ENCODE peak calls at places on chromosomes 11 and 22, in seven cellular contexts. P, K, X, F, M, V and Z are unnamed samples.

GRCh38 chr11:12702999-12703453 is 28.8 kb downstream of the TEAD1 start:
- DNase-seq in X (no peak), F (no peak), P (no peak), M (no peak), V (no peak), K (no peak), Z (no peak)

GRCh38 chr22:45101828-45102227 is 61.9 kb upstream of the NUP50 start:
- DNase-seq in X (no peak), V (peak; percentile 34), F (peak; percentile 44), M (peak; percentile 47), K (peak; percentile 77), P (peak; percentile 74), Z (peak; percentile 45)

GRCh38 chr11:1338201-1339065 is 29.0 kb upstream of the TOLLIP start:
- DNase-seq in V (peak; percentile 31), X (no peak), K (no peak), P (no peak), M (no peak), F (no peak), Z (peak; percentile 46)

GRCh38 chr11:12745787-12746186 is 71.6 kb downstream of the TEAD1 start:
- DNase-seq in V (no peak), M (no peak), K (no peak), X (no peak), P (no peak), F (no peak), Z (no peak)

GRCh38 chr11:125591659-125592304 is 870 bp upstream of the STT3A start:
- DNase-seq in X (peak; percentile 4), K (peak; percentile 37), P (no peak), M (peak; percentile 25), F (peak; percentile 39), V (peak; percentile 23), Z (peak; percentile 43)

GRCh38 chr11:29324328-29324727 is 692.5 kb downstream of the KCNA4 start:
- DNase-seq in M (no peak), V (no peak), F (no peak), K (no peak), P (no peak), X (no peak), Z (no peak)

GRCh38 chr11:44223261-44223660 is 86.7 kb downstream of the ALX4 start:
- DNase-seq in X (no peak), K (no peak), V (no peak), M (no peak), P (no peak), F (peak; percentile 60), Z (no peak)

GRCh38 chr11:115564851-115565250 is 60.6 kb upstream of the CADM1 start:
- DNase-seq in V (no peak), P (no peak), K (no peak), X (no peak), F (no peak), M (no peak), Z (no peak)

GRCh38 chr22:39705386-39705785 is 134.8 kb downstream of the CACNA1I start:
- DNase-seq in P (no peak), M (no peak), V (no peak), F (no peak), K (no peak), X (no peak), Z (no peak)

GRCh38 chr11:13104619-13105236 is 95.6 kb downstream of the RASSF10 start:
- DNase-seq in P (no peak), X (no peak), M (no peak), V (no peak), K (no peak), F (no peak), Z (no peak)

GRCh38 chr22:33519140-33519973 is 400.9 kb downstream of the LARGE1 start:
- DNase-seq in F (peak; percentile 58), V (peak; percentile 65), X (no peak), P (peak; percentile 71), K (peak; percentile 67), M (peak; percentile 17), Z (peak; percentile 67)

GRCh38 chr11:13114566-13115465 is 105.7 kb downstream of the RASSF10 start:
- DNase-seq in K (no peak), V (no peak), P (peak; percentile 63), F (no peak), X (no peak), M (no peak), Z (no peak)

GRCh38 chr11:46736615-46737014 is 17.6 kb downstream of the F2 start:
- DNase-seq in X (no peak), P (no peak), M (no peak), F (no peak), K (no peak), V (no peak), Z (no peak)

GRCh38 chr11:332651-333480 is 12.2 kb upstream of the IFITM3 start:
- DNase-seq in F (no peak), V (no peak), P (no peak), M (no peak), X (no peak), K (no peak), Z (peak; percentile 20)

GRCh38 chr11:335779-336665 is 15.4 kb upstream of the IFITM3 start:
- DNase-seq in M (no peak), P (no peak), K (peak; percentile 50), V (peak; percentile 76), X (no peak), F (no peak), Z (peak; percentile 89)

GRCh38 chr11:336666-337002 is 16.0 kb upstream of the IFITM3 start:
- DNase-seq in K (no peak), X (no peak), F (no peak), M (no peak), P (no peak), V (no peak), Z (no peak)

GRCh38 chr11:331332-332060 is 10.8 kb upstream of the IFITM3 start:
- DNase-seq in V (peak; percentile 30), K (no peak), P (no peak), X (no peak), M (no peak), F (no peak), Z (no peak)

DNA sequence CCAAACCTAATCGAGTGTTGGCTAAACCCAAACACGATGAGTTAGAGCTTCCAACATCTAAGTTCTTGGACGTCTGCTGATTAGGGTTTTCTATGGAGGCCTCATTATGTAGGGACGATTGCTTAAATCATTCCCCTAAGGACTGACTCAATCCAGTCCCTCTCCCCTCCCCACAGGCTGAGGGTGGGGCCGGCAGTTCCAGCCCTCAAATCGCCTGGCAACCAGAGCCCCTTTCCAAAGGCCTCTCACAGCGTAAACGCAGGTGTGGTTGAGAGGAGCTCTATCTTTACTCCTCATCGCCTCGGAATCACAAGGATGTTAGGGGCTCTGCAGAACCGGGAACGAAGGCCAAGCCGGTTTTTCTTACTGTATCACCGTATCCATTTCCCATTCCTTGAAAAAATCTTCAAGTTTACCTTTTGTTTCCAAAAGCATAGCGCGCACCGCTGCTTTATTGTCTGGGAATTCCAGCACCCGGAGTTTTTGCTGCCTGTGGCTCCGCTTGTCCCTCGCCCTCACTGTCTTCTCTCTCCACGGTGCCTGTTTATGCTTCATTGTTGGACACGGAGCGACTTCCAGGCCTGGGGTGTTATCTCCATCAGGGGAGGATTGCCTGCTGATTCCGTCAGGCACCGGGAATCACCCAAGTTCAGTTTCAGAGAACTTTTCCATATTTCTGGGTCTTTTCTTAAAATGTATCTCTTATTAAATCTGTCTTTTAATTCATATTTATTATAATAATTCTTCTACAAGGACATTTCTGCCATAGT is 13.8 kb upstream of the IFITM3 start:
- DNase-seq in X (no peak), V (peak; percentile 80), K (no peak), P (no peak), F (peak; percentile 55), M (peak; percentile 57), Z (peak; percentile 28)
- H3K4me3 ChIP-seq in X (no peak overlapping the region), V (peak overlapping the region; percentile 13), K (no peak overlapping the region), P (no peak overlapping the region), F (no peak overlapping the region), M (no peak overlapping the region), Z (no peak overlapping the region)

DNA sequence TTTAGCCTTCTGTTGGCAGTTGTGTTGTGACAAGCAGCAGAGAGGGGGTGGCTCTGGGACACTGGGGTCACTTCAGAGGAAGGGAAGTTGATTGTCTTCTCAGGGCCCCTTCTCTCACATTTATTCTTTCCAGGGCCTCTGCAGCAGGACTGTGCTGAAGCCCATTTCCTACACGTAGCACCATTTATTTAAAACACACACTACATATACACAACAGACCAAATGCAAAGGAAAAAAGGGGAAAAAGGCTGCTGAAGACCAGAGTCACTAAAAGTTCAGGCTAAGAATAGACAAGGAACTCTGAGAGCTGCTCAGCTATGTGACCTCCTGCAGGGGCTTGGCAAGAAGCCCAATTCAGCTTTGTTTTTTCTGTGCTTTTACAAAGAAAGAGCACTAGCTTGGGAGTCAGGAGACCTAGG is 28.3 kb upstream of the UPB1 start:
- DNase-seq in V (peak; percentile 33), P (peak; percentile 17), M (no peak), K (peak; percentile 39), F (peak; percentile 77), X (no peak), Z (peak; percentile 55)
- TF ChIP-seq CTCF in V (no peak), P (no peak), M (no peak), K (no peak), F (no peak), X (no peak), Z (no peak)

GRCh38 chr11:69638941-69639681 is 1.8 kb upstream of the CCND1 start:
- DNase-seq in X (peak; percentile 76), P (peak; percentile 98), M (peak; percentile 90), K (peak; percentile 96), F (peak; percentile 97), V (peak; percentile 80), Z (peak; percentile 69)

GRCh38 chr11:69640995-69641581 is at the start of gene CCND1:
- DNase-seq in P (peak; percentile 95), V (peak; percentile 48), M (peak; percentile 63), X (peak; percentile 34), K (peak; percentile 80), F (peak; percentile 91), Z (no peak)

GRCh38 chr11:69640260-69640994 is 529 bp upstream of the CCND1 start:
- DNase-seq in V (no peak), P (peak; percentile 45), F (no peak), X (no peak), K (peak; percentile 55), M (peak; percentile 47), Z (no peak)

GRCh38 chr11:69637956-69638871 is 2.7 kb upstream of the CCND1 start:
- DNase-seq in M (no peak), V (no peak), X (no peak), P (peak; percentile 75), F (peak; percentile 78), K (peak; percentile 60), Z (no peak)

GRCh38 chr11:69639843-69640242 is 1.1 kb upstream of the CCND1 start:
- DNase-seq in X (no peak), F (no peak), K (no peak), M (no peak), P (no peak), V (no peak), Z (no peak)
- H3K27ac ChIP-seq in X (no peak overlapping the region), F (peak overlapping the region; percentile 93), K (peak overlapping the region; percentile 88), M (no peak overlapping the region), P (peak overlapping the region; percentile 95), V (no peak overlapping the region), Z (no peak overlapping the region)

DNA sequence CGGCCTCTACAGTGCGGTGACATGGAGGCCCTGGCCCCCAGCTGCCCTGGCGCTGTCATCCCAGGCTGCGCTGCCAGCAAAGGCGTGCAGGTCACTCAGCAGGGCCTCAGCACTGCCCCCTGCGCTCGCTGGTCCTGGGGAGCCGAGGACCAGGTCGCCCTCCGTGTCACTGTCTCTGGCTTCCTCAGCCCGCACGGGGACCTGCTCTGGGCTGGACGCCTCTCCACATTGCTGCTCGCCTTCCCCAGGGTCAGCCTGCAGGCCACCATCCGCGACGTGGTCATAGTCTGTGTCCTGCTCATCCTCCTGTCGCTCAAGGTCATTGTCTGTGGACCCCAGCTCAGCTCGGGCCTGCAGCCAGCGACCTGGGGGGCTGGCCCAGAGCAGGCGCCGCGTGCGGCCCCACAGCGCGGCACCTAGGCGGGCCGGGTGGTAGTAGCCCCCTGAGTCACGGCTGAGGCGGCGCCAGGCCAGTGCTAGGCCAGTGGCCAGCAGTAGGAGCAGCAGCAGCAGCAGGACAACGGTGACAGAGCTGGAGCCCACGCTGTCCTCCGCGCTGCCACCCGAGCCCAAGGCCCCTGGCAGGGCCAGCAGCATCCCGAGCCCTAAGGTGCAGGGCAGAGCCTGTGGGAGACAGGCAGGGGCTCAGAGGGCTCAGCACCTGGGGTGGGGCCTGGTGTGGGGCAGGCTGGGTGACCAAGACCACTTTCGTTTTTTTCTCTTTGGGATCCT is 1.6 kb downstream of the PTPRCAP start:
- DNase-seq in F (no peak), P (no peak), V (no peak), M (no peak), K (peak; percentile 66), X (no peak), Z (no peak)
- H3K4me3 ChIP-seq in F (no peak overlapping the region), P (no peak overlapping the region), V (no peak overlapping the region), M (no peak overlapping the region), K (no peak overlapping the region), X (peak overlapping the region; percentile 14), Z (no peak overlapping the region)